ENCODE peak calls at places on chromosomes 5 and 9, in four cellular contexts. B, H, K and Z are unnamed samples.

GRCh38 chr9:6931913-6932312 is 174.1 kb downstream of the KDM4C start:
- DNase-seq in H (no peak), K (no peak), B (no peak), Z (no peak)

GRCh38 chr9:80285325-80285724 is 713.6 kb downstream of the TLE4 start:
- DNase-seq in K (no peak), H (no peak), B (no peak), Z (peak; percentile 31)

GRCh38 chr9:75064307-75065025 is 23.5 kb downstream of the NMRK1 start:
- DNase-seq in K (no peak), B (no peak), H (no peak), Z (no peak)

GRCh38 chr9:115133649-115134048 is 15.7 kb upstream of the TNC start:
- DNase-seq in K (no peak), B (no peak), H (no peak), Z (no peak)

GRCh38 chr9:97237311-97237786 is 70.1 kb upstream of the CCDC180 start:
- DNase-seq in B (no peak), K (no peak), H (no peak), Z (no peak)

GRCh38 chr9:32991895-32992595 is 9.4 kb downstream of the APTX start:
- DNase-seq in H (no peak), B (no peak), K (no peak), Z (peak; percentile 37)

GRCh38 chr5:167889276-167889675 is 402.2 kb upstream of the WWC1 start:
- DNase-seq in B (no peak), K (no peak), H (no peak), Z (no peak)

GRCh38 chr5:143245929-143246561 is 157.4 kb downstream of the NR3C1 start:
- DNase-seq in H (no peak), K (no peak), B (no peak), Z (no peak)

GRCh38 chr5:73958037-73958436 is 332.0 kb downstream of the ARHGEF28 start:
- DNase-seq in B (no peak), H (no peak), K (no peak), Z (no peak)

GRCh38 chr5:148428825-148429224 is 45.1 kb downstream of the FBXO38 start:
- DNase-seq in K (no peak), H (no peak), B (no peak), Z (no peak)

GRCh38 chr5:137344723-137345322 is 154.3 kb downstream of the SPOCK1 start:
- DNase-seq in H (no peak), K (no peak), B (no peak), Z (peak; percentile 84)

GRCh38 chr9:91060520-91061343 is 259.1 kb downstream of the SYK start:
- DNase-seq in B (no peak), H (no peak), K (peak; percentile 79), Z (peak; percentile 48)

GRCh38 chr5:83145882-83146331 is 68.6 kb downstream of the XRCC4 start:
- DNase-seq in B (no peak), H (no peak), K (no peak), Z (no peak)

GRCh38 chr5:142922223-142922952 is 152.2 kb downstream of the ARHGAP26 start:
- DNase-seq in K (no peak), B (peak; percentile 21), H (no peak), Z (no peak)

GRCh38 chr9:22645893-22646292 is 199.3 kb downstream of the DMRTA1 start:
- DNase-seq in H (no peak), K (no peak), B (no peak), Z (no peak)

GRCh38 chr9:14530301-14530700 is 162.9 kb downstream of the ZDHHC21 start:
- DNase-seq in K (no peak), H (no peak), B (no peak), Z (no peak)

GRCh38 chr9:122338989-122339388 is 31.8 kb upstream of the PTGS1 start:
- DNase-seq in K (no peak), B (no peak), H (no peak), Z (no peak)

GRCh38 chr9:103037508-103038477 is 42.7 kb downstream of the CYLC2 start:
- DNase-seq in B (no peak), H (peak; percentile 46), K (no peak), Z (peak; percentile 25)

GRCh38 chr5:108720416-108720815 is 27.3 kb upstream of the FER start:
- DNase-seq in B (peak; percentile 55), H (no peak), K (no peak), Z (no peak)

GRCh38 chr9:117300686-117301085 is 114.2 kb downstream of the ASTN2 start:
- DNase-seq in H (no peak), B (no peak), K (no peak), Z (no peak)

GRCh38 chr5:157280927-157281326 is 15.0 kb downstream of the CYFIP2 start:
- DNase-seq in H (no peak), B (no peak), K (no peak), Z (no peak)

GRCh38 chr9:98427491-98427890 is 172.0 kb upstream of the TBC1D2 start:
- DNase-seq in B (no peak), K (no peak), H (no peak), Z (no peak)

GRCh38 chr9:5450360-5451051 is at the start of gene CD274:
- DNase-seq in H (peak; percentile 95), B (no peak), K (peak; percentile 89), Z (peak; percentile 91)

GRCh38 chr9:5455181-5455580 is 4.8 kb downstream of the CD274 start:
- DNase-seq in B (no peak), H (no peak), K (no peak), Z (no peak)

GRCh38 chr9:5452286-5452609 is 1.9 kb downstream of the CD274 start:
- DNase-seq in K (no peak), H (no peak), B (no peak), Z (no peak)

GRCh38 chr9:5453004-5453403 is 2.7 kb downstream of the CD274 start:
- DNase-seq in K (no peak), H (no peak), B (no peak), Z (no peak)

GRCh38 chr9:5453673-5454072 is 3.3 kb downstream of the CD274 start:
- DNase-seq in B (no peak), H (no peak), K (no peak), Z (no peak)
- H3K4me1 ChIP-seq in B (peaks cover 29% of the 10 kb centered on the region), H (peaks cover 3% of the 10 kb centered on the region), K (peaks cover 23% of the 10 kb centered on the region), Z (no peaks in the 10 kb centered on the region)

DNA sequence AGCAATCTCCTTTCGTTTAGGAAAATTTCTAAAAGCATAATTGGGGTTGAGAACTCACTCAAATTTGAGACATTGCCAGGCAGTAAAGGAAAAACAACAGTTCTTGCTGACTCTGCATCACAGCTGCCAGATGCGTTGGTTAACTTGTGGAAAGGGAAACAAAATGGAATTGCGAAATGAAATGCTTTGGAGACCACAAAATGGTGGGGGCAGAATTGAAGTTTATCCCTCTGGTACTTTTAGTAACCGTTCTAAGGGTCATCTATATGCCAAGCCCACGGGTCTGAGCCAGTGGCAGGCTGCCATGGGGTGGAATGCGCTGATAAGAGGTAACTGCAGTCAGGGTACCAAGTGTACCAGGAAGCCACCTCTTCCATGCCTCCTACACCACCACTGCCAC is 28.6 kb upstream of the SELENOP start:
- DNase-seq in B (no peak), K (peak; percentile 73), H (peak; percentile 72), Z (peak; percentile 76)
- H3K27ac ChIP-seq in B (no peak overlapping the region), K (peak overlapping the region; percentile 77), H (peak overlapping the region; percentile 10), Z (peak overlapping the region; percentile 77)

GRCh38 chr5:41869739-41870620 is at the start of gene OXCT1:
- DNase-seq in B (peak; percentile 45), K (peak; percentile 91), H (peak; percentile 92), Z (peak; percentile 77)
- TF ChIP-seq POLR2A in B (peak; percentile 98), K (no peak), H (no peak), Z (no peak)

GRCh38 chr5:124702442-124703024 is 43.9 kb downstream of the ZNF608 start:
- DNase-seq in H (no peak), B (no peak), K (no peak), Z (no peak)

GRCh38 chr5:124700930-124701458 is 45.4 kb downstream of the ZNF608 start:
- DNase-seq in K (no peak), H (no peak), B (no peak), Z (no peak)

GRCh38 chr5:124703995-124704394 is 42.4 kb downstream of the ZNF608 start:
- DNase-seq in B (no peak), K (no peak), H (no peak), Z (no peak)

GRCh38 chr5:124700333-124700732 is 46.1 kb downstream of the ZNF608 start:
- DNase-seq in H (no peak), K (no peak), B (no peak), Z (no peak)

GRCh38 chr5:124701873-124702272 is 44.6 kb downstream of the ZNF608 start:
- DNase-seq in H (no peak), B (no peak), K (no peak), Z (no peak)
- H3K4me1 ChIP-seq in H (no peaks in the 10 kb centered on the region), B (peaks cover 55% of the 10 kb centered on the region), K (peaks cover 30% of the 10 kb centered on the region), Z (no peaks in the 10 kb centered on the region)